ENCODE peak calls at places on chromosome 18, in seven cellular contexts. C is psoas muscle, Q is brain microvascular endothelial cell, W is body of pancreas, M is tibial artery, Y is A673, I is right lobe of liver. L is an unnamed sample. For H3K27me3, the result is how much of the 10 kb centered on the place peaks cover.

GRCh38 chr18:48358868-48359267 is 50.3 kb downstream of the ZBTB7C start:
- DNase-seq in I (no peak), M (no peak), Q (no peak), C (no peak), W (no peak), Y (no peak), L (peak)

GRCh38 chr18:57518533-57518932 is 68.0 kb downstream of the FECH start:
- DNase-seq in Y (peak), C (no peak), M (no peak), I (no peak), Q (no peak), W (no peak), L (no peak)

GRCh38 chr18:35040638-35040987 is 600 bp upstream of the MAPRE2 start:
- DNase-seq in I (no peak), M (no peak), Y (no peak), C (no peak), Q (no peak), W (no peak), L (no peak)

GRCh38 chr18:49591271-49591670 is 29.4 kb downstream of the LIPG start:
- DNase-seq in M (no peak), W (no peak), C (no peak), Q (no peak), I (no peak), Y (no peak), L (no peak)

GRCh38 chr18:10040287-10041011 is 126.6 kb downstream of the VAPA start:
- DNase-seq in W (peak), I (no peak), C (no peak), M (no peak), Q (peak), Y (no peak), L (no peak)

GRCh38 chr18:72700961-72701710 is 157.0 kb upstream of the CBLN2 start:
- DNase-seq in W (no peak), Q (peak), M (no peak), Y (peak), I (no peak), C (no peak), L (no peak)

GRCh38 chr18:23213200-23213599 is 77.9 kb downstream of the CABLES1 start:
- DNase-seq in I (no peak), Y (no peak), C (no peak), W (no peak), Q (no peak), M (no peak), L (no peak)

GRCh38 chr18:2971741-2972552 is 41.0 kb downstream of the LPIN2 start:
- DNase-seq in W (peak), Y (no peak), C (peak), Q (peak), I (peak), M (no peak), L (no peak)

GRCh38 chr18:56574827-56575226 is 63.6 kb downstream of the TXNL1 start:
- DNase-seq in M (no peak), Y (no peak), I (no peak), W (peak), Q (no peak), C (peak), L (no peak)

GRCh38 chr18:56575819-56576663 is 62.4 kb downstream of the TXNL1 start:
- DNase-seq in C (no peak), Q (peak), Y (peak), W (peak), M (no peak), I (no peak), L (no peak)

GRCh38 chr18:75475228-75475627 is 47.7 kb upstream of the SMIM21 start:
- DNase-seq in M (no peak), Y (peak), W (no peak), C (no peak), Q (peak), I (no peak), L (no peak)

GRCh38 chr18:48002933-48003365 is 72.5 kb upstream of the SMAD2 start:
- DNase-seq in W (peak), Y (no peak), M (peak), I (peak), Q (peak), C (peak), L (no peak)

GRCh38 chr18:11500153-11501122 is 109.0 kb upstream of the SLC35G4 start:
- DNase-seq in I (no peak), M (no peak), C (peak), Q (peak), W (peak), Y (no peak), L (no peak)

GRCh38 chr18:75220786-75221355 is 10.3 kb downstream of the TSHZ1 start:
- DNase-seq in Q (no peak), C (no peak), Y (no peak), I (no peak), M (no peak), W (no peak), L (no peak)

GRCh38 chr18:23849141-23849540 is 159.9 kb downstream of the LAMA3 start:
- DNase-seq in Y (no peak), W (no peak), Q (no peak), I (no peak), M (no peak), C (no peak), L (no peak)

GRCh38 chr18:48955528-48956261 is 4.9 kb upstream of the SMAD7 start:
- DNase-seq in I (no peak), W (peak), M (peak), Q (peak), C (peak), Y (no peak), L (no peak)

GRCh38 chr18:57087985-57088384 is 58.9 kb upstream of the BOD1L2 start:
- DNase-seq in W (no peak), I (no peak), Y (no peak), Q (no peak), C (no peak), M (no peak), L (no peak)

GRCh38 chr18:52077251-52077983 is 262.6 kb upstream of the DCC start:
- DNase-seq in C (no peak), Y (no peak), I (no peak), W (no peak), Q (no peak), M (no peak), L (no peak)

GRCh38 chr18:68418226-68418868 is 296.6 kb downstream of the TMX3 start:
- DNase-seq in Q (no peak), M (no peak), W (no peak), Y (no peak), I (no peak), C (no peak), L (no peak)

GRCh38 chr18:48902023-48902855 is 48.5 kb downstream of the SMAD7 start:
- DNase-seq in W (peak), C (peak), M (peak), Q (peak), I (peak), Y (peak), L (no peak)

GRCh38 chr18:21363411-21363810 is 121.4 kb downstream of the GREB1L start:
- DNase-seq in W (no peak), I (no peak), Q (no peak), M (no peak), C (no peak), Y (no peak), L (no peak)

GRCh38 chr18:71529708-71530303 is 1014.3 kb downstream of the CBLN2 start:
- DNase-seq in M (no peak), Y (peak), I (no peak), Q (peak), C (no peak), W (no peak), L (no peak)

DNA sequence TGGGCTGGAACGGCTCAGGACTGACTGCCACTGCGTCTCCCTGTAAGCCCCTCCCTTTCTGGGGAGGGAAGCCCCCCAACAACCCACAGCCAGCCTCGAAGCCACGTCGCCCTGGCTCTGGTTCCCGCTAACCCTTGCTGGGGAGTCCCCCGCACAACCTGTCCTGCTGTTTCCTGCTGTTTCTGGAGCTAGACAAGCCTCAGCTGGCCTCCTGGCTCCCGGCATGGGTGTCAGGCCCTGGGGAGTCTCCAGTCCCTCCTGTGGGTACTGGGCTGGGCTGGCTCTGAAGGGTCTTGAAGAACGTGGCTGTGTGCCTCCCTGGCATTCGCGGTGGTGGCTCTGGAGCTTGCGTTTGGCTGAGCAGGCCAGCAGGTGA is 20.9 kb downstream of the NFATC1 start:
- DNase-seq in C (peak), W (no peak), Q (no peak), M (no peak), I (no peak), Y (no peak), L (no peak)
- TF ChIP-seq CTCF in C (no peak), W (no peak), Q (no peak), M (no peak), I (no peak), Y (no peak), L (no peak)

GRCh38 chr18:8307960-8308359 is 301.3 kb upstream of the RAB12 start:
- DNase-seq in W (no peak), I (no peak), Q (no peak), Y (no peak), C (no peak), M (no peak), L (no peak)

GRCh38 chr18:8300749-8301148 is 308.5 kb upstream of the RAB12 start:
- DNase-seq in M (no peak), C (no peak), W (no peak), Y (no peak), I (no peak), Q (no peak), L (no peak)

GRCh38 chr18:8301427-8302172 is 307.6 kb upstream of the RAB12 start:
- DNase-seq in I (peak), Y (no peak), M (no peak), C (no peak), W (peak), Q (no peak), L (no peak)

GRCh38 chr18:8299054-8299708 is 310.1 kb upstream of the RAB12 start:
- DNase-seq in Q (no peak), I (peak), C (no peak), M (no peak), Y (no peak), W (peak), L (no peak)

DNA sequence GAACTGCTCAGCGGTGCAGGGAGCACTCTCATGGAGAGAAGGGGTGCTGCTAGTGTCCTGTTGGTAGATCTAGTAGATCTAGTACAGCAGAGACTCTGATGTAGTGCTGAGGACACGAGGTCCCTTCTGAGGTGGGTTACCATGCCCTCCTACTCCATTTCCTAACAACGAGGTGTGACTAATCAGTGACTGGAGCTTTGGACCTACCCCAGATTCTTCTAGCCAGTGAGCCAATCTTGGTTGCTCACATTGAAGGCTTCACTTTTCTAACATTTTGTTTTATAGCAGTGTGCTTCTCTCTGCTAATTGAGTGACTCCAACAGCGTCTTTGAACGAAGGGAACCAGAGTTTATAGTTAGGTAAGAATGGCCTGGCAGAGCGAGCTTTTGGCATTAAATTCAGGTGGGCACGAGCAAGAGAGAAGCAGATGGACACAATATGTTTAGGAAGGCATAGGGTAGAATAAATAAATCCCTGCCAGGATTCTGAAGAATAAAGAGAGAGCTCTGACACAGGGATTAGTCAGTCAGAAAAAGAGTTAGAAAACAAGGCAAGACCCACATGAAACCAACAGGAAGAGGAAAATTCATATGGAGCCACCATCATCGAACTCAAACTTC is 306.0 kb upstream of the RAB12 start:
- DNase-seq in W (no peak), C (no peak), I (no peak), Y (no peak), M (no peak), Q (no peak), L (no peak)
- H3K27ac ChIP-seq in W (no peak), C (no peak), I (no peak), Y (no peak), M (no peak), Q (no peak), L (no peak)

DNA sequence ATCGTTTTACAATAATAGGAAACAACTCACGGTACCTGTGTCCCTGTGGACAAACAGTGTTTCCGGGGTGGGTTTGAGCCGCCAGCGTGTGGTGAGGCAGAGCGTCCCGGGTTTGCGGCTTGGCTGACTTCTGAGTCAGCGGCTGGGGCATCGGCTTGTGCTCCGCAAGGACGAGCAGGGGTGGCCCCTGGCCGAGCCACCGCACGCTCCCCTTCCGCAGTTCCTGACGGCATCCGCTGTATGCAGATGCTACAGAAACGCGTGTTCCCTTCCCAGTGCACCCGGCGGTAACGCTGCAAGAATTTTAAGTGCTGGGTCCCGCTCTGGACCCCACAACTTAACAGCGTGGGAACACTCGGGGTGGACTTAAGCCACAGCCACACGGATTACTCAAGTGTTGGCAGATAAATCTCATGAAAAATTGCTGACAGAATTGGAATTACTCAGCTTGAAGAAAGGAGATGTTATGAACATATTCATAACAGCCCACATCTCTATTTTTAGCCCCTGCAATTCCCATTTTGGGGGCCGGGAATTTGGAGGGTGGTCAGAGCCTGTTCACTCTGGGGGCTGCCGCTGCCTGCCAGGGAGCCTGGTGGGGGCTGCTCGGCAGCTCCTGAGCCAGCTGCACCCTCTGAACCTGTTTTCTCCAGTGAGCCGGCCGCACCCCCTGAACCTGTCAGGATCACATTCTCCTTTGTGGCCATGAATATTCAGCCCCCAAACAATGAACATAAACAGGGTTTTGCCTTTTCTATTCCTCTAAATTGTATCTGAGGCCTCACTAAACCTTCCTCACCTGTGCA is 12.6 kb upstream of the KCNG2 start:
- DNase-seq in I (no peak), Y (no peak), C (no peak), W (no peak), M (no peak), Q (no peak), L (no peak)
- H3K27me3 ChIP-seq in I (under half), Y (half or more), C (under half), W (under half), M (half or more), Q (under half), L (under half)

GRCh38 chr18:8857806-8858205 is 152.4 kb downstream of the MTCL1 start:
- DNase-seq in W (no peak), C (no peak), Y (no peak), Q (no peak), I (no peak), M (no peak), L (no peak)
- TF ChIP-seq CTCF in W (no peak), C (no peak), Y (no peak), Q (no peak), I (no peak), M (no peak), L (no peak)

DNA sequence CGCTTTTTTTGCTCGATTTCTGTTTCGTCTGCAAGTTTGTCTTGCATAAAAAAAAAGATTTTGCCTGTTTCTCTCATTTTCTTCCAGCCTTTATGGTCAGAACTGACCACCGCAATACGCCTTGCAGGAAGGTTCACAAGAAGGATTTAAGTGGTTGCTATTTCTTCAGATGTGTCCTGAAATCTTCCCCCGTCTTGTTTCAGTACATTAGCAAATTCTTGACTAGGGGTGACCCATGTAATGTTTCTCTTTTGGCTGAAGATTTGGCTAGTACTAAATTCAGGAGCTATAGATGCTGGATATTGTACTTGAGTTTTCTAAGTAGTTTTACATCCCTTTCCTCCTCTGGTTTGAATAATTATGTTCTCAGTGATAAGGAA is 2.5 kb downstream of the PHLPP1 start:
- DNase-seq in W (no peak), M (no peak), Y (no peak), Q (no peak), C (no peak), I (no peak), L (no peak)
- H3K27ac ChIP-seq in W (peak), M (peak), Y (peak), Q (no peak), C (no peak), I (peak), L (no peak)

GRCh38 chr18:31043709-31044108 is 1.2 kb upstream of the DSC3 start:
- DNase-seq in M (no peak), C (no peak), Y (no peak), I (no peak), Q (no peak), W (no peak), L (no peak)
- H3K27me3 ChIP-seq in M (under half), C (under half), Y (half or more), I (under half), Q (under half), W (under half), L (under half)

GRCh38 chr18:78773819-78774218 is 205.8 kb upstream of the SALL3 start:
- DNase-seq in Q (no peak), M (no peak), C (no peak), Y (no peak), I (no peak), W (no peak), L (no peak)

GRCh38 chr18:78773303-78773755 is 206.3 kb upstream of the SALL3 start:
- DNase-seq in C (no peak), Y (no peak), Q (no peak), W (no peak), I (no peak), M (no peak), L (no peak)

GRCh38 chr18:78776151-78776550 is 203.5 kb upstream of the SALL3 start:
- DNase-seq in M (no peak), C (no peak), Q (no peak), W (no peak), I (no peak), Y (no peak), L (peak)

GRCh38 chr18:78776706-78777105 is 202.9 kb upstream of the SALL3 start:
- DNase-seq in Y (no peak), C (no peak), W (no peak), I (no peak), M (no peak), Q (no peak), L (peak)

GRCh38 chr18:78774741-78775141 is 204.9 kb upstream of the SALL3 start:
- DNase-seq in C (no peak), W (no peak), I (no peak), Q (no peak), M (no peak), Y (no peak), L (no peak)
- TF ChIP-seq CTCF in C (no peak), W (no peak), I (no peak), Q (no peak), M (no peak), Y (no peak), L (no peak)

DNA sequence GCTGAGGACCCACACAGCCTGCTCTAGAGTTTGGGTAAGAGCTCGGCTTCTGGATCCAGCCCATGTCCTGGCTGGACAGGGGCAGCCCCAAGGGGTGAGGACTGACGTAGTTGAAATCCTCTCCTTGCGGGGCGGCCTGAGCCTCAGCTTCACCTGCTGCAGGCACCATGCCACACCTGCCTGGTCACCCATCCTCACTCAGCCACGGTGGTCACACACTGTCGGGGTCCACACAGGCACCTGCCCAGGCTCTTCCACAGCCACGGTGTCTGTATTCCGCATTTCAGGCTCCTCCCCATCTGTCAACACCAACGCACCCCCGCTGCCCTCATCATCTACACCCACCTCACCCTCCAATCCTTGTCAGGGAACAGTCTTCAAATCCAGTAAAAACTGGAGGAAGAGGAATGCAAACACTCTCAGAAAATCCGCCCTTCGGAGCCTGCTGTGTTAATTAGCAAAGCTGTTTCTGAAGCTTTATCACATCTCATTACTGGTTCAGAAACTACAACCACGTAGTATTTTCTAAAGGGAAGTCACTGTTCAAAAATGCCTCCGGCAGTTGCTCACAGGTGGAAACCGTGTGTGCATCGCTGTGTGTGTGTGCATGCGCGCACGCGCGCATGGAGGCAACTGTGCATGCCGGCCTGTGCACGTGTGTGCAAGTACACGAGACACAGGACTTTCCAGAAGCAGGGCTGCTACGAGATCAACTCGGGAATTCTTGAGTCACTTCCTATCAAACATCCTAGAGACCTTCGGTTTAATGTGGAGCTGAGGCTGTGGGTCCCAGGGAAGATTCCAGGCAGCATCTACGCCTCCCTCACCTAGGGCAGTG is 38.2 kb downstream of the SLC66A2 start:
- DNase-seq in Y (no peak), W (no peak), M (no peak), I (no peak), C (no peak), Q (no peak), L (peak)
- H3K27ac ChIP-seq in Y (no peak), W (no peak), M (no peak), I (no peak), C (peak), Q (no peak), L (no peak)

GRCh38 chr18:59268127-59268721 is 5.0 kb downstream of the RAX start:
- DNase-seq in Q (no peak), I (no peak), Y (no peak), C (no peak), W (no peak), M (no peak), L (no peak)
- H3K27me3 ChIP-seq in Q (half or more), I (half or more), Y (under half), C (under half), W (half or more), M (half or more), L (under half)

L was measured in WERI-Rb-1.